ENCODE peak calls at places on chromosome 11, in eight cellular contexts. V is endodermal cell, H is H1, W is esophagus squamous epithelium, D is bronchial epithelial cell, J is RWPE1, Q is ascending aorta, R is neural progenitor cell. G is an unnamed sample.

GRCh38 chr11:45333506-45333971 is 47.4 kb upstream of the SYT13 start:
- DNase-seq in V (peak), H (peak), W (no peak), D (peak), J (peak), Q (no peak), R (no peak), G (no peak)

GRCh38 chr11:59212222-59212621 is 505 bp downstream of the MPEG1 start:
- DNase-seq in V (no peak), H (no peak), W (no peak), D (no peak), J (no peak), Q (no peak), R (no peak), G (no peak)

GRCh38 chr11:111566324-111566723 is 25.8 kb downstream of the LAYN start:
- DNase-seq in V (no peak), H (no peak), W (no peak), D (no peak), J (no peak), Q (no peak), R (no peak), G (no peak)

GRCh38 chr11:117144477-117145392 is 648 bp downstream of the PAFAH1B2 start:
- DNase-seq in V (peak), H (no peak), W (peak), D (peak), J (peak), Q (peak), R (peak), G (no peak)

GRCh38 chr11:58530236-58530635 is 22.3 kb upstream of the OR5B21 start:
- DNase-seq in V (no peak), H (no peak), W (no peak), D (no peak), J (no peak), Q (no peak), R (no peak), G (no peak)

GRCh38 chr11:46114378-46114777 is 6.9 kb downstream of the PHF21A start:
- DNase-seq in V (no peak), H (no peak), W (no peak), D (no peak), J (no peak), Q (no peak), R (no peak), G (no peak)

GRCh38 chr11:128116447-128117240 is 470.7 kb downstream of the ETS1 start:
- DNase-seq in V (no peak), H (no peak), W (no peak), D (no peak), J (no peak), Q (no peak), R (no peak), G (no peak)

GRCh38 chr11:56670984-56671383 is 7.5 kb downstream of the OR5AR1 start:
- DNase-seq in V (no peak), H (no peak), W (no peak), D (peak), J (no peak), Q (no peak), R (no peak), G (no peak)

GRCh38 chr11:19597194-19597593 is 115.4 kb upstream of the NAV2 start:
- DNase-seq in V (no peak), H (no peak), W (no peak), D (peak), J (peak), Q (no peak), R (no peak), G (no peak)

GRCh38 chr11:67040147-67040546 is 16.5 kb upstream of the RHOD start:
- DNase-seq in V (peak), H (no peak), W (no peak), D (no peak), J (no peak), Q (no peak), R (no peak), G (no peak)
- TF ChIP-seq CTCF in V (peak), H (no peak), W (no peak), D (no peak), J (no peak), Q (no peak), R (no peak), G (no peak)

GRCh38 chr11:1916986-1917522 is 2.4 kb upstream of the TNNT3 start:
- DNase-seq in V (no peak), H (no peak), W (no peak), D (no peak), J (no peak), Q (no peak), R (no peak), G (no peak)

GRCh38 chr11:1919428-1920127 is at the start of gene TNNT3:
- DNase-seq in V (no peak), H (no peak), W (no peak), D (no peak), J (no peak), Q (no peak), R (peak), G (no peak)

GRCh38 chr11:1917523-1918435 is 1.7 kb upstream of the TNNT3 start:
- DNase-seq in V (peak), H (no peak), W (no peak), D (no peak), J (no peak), Q (no peak), R (peak), G (no peak)

GRCh38 chr11:1920128-1920908 is 815 bp downstream of the TNNT3 start:
- DNase-seq in V (no peak), H (no peak), W (no peak), D (no peak), J (no peak), Q (no peak), R (peak), G (no peak)

GRCh38 chr11:1918436-1919315 is 827 bp upstream of the TNNT3 start:
- DNase-seq in V (no peak), H (no peak), W (no peak), D (no peak), J (no peak), Q (no peak), R (no peak), G (no peak)
- TF ChIP-seq CTCF in V (no peak), H (no peak), W (no peak), D (peak), J (no peak), Q (no peak), R (no peak), G (no peak)

DNA sequence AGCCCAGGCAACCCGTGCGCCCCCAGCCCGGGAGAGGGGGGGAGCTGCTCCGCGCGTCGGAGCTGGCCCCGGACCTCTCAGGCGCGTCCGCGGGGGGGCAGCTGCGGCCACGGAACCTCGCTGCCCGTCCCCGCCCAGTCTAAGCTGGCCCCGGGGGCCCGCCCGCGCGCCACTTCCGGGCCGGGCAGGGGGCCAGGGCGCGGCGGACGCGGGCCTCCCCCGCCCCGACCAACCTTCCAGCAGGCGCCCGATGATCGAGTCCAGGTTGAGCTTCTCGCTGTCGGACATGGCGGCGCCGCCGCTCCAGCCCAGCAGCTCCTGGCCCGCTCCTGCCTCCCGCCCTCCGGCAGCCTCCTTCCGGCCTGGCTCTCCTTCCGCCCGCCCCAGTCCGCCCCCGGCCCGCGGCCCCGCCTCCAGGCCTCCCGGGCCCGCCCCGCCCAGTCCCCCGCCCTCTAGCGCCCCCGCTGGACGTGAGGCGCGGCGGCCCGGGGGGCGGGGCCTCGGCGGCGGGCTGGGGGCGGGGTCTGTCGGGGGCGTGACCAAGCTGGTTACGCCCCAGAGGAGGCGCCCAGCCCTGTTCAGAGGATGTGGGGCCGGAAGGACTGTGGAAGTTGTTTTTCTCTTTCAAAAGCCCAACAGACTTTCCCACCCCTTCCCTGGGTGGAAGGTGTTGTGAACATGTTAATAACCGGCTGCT is at the start of gene PPP1CA:
- DNase-seq in V (peak), H (peak), W (peak), D (peak), J (peak), Q (peak), R (peak), G (peak)
- TF ChIP-seq CTCF in V (peak), H (no peak), W (peak), D (peak), J (peak), Q (peak), R (peak), G (peak)

GRCh38 chr11:130531061-130531460 is 82.6 kb downstream of the ADAMTS15 start:
- DNase-seq in V (peak), H (no peak), W (no peak), D (no peak), J (no peak), Q (no peak), R (no peak), G (no peak)
- TF ChIP-seq CTCF in V (peak), H (no peak), W (no peak), D (no peak), J (no peak), Q (no peak), R (no peak), G (no peak)

GRCh38 chr11:1458340-1459218 is 28.0 kb downstream of the MOB2 start:
- DNase-seq in V (peak), H (no peak), W (no peak), D (peak), J (peak), Q (no peak), R (peak), G (no peak)
- TF ChIP-seq CTCF in V (peak), H (no peak), W (no peak), D (peak), J (no peak), Q (peak), R (peak), G (no peak)

GRCh38 chr11:60378359-60378758 is at the start of gene MS4A7:
- DNase-seq in V (no peak), H (no peak), W (no peak), D (no peak), J (no peak), Q (no peak), R (no peak), G (no peak)
- TF ChIP-seq CTCF in V (no peak), H (no peak), W (no peak), D (no peak), J (no peak), Q (no peak), R (no peak), G (no peak)

DNA sequence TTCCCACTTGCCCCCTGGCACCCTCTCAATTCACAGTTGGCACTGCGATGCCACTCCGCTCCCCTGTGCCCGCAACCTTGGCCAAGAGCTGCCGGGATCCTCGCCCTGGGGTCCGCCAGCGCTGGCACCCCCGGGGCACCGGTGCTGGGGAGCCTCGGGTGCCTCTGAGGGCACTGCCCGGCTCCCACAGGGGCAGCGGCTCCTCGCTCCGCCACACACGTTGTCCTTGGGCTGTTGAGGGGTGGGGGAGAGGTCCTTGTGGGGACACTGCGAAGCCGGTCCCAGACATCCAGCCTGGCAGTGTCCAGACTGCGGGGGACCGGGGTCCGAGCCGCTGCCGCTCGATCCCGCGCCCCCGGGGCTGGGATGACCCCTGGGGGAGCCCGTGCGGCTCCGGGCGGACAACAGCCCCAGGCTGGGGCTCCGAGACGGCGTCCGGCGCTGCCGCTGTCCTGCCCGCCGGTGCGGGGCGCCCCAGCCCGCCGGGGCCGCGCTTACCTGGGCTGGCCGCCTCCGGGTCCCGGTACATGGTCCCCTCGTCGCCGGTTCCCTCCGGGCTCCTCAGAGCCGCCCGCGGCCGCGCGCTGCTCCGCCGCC is 486 bp downstream of the SYT7 start:
- DNase-seq in V (peak), H (peak), W (no peak), D (no peak), J (no peak), Q (no peak), R (peak), G (no peak)
- TF ChIP-seq CTCF in V (peak), H (no peak), W (no peak), D (peak), J (no peak), Q (no peak), R (peak), G (peak)

GRCh38 chr11:80722616-80723015 is 1281.8 kb upstream of the TENM4 start:
- DNase-seq in V (no peak), H (no peak), W (no peak), D (peak), J (peak), Q (no peak), R (no peak), G (no peak)

GRCh38 chr11:80724366-80724765 is 1283.5 kb upstream of the TENM4 start:
- DNase-seq in V (no peak), H (no peak), W (no peak), D (peak), J (no peak), Q (no peak), R (no peak), G (no peak)

GRCh38 chr11:80726236-80726635 is 1285.4 kb upstream of the TENM4 start:
- DNase-seq in V (no peak), H (no peak), W (no peak), D (no peak), J (no peak), Q (no peak), R (no peak), G (no peak)

DNA sequence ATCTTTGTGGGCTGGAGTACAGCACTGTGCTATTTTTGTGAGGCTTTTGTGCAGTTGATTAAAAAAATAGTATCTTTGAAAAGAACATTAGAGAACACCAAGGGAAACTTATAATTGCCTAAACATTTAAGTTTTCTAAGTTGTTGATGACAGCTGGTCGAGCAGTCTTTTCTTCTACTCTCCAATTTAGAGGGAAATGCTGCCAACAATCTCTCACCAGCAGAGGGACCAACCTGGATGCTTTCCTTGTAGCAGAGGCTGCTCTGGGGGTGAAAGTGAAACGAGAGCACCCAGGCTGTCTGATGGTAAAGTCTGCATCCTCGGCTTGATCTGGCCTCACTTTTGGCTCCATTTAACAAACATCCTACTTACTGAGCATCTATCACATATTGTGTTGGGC is 1286.5 kb upstream of the TENM4 start:
- DNase-seq in V (peak), H (peak), W (no peak), D (peak), J (peak), Q (no peak), R (peak), G (no peak)
- TF ChIP-seq CTCF in V (peak), H (peak), W (no peak), D (peak), J (no peak), Q (no peak), R (peak), G (peak)

G was measured in progenitor cell of endocrine pancreas.